ENCODE peak calls at places on chromosomes 2 and 18, in ten cellular contexts. B is B cell, N is PC-9, P is endodermal cell, S is colonic mucosa, M is stomach, G is psoas muscle, J is left lung, E is activated B cell treated with CpG ODN at 0.5 μM for 24 hours, U is IMR-90. Q is an unnamed sample.

GRCh38 chr2:174024524-174025270 is 59.5 kb upstream of the SP3 start:
- DNase-seq in B (no peak), N (no peak), P (no peak), S (peak; percentile 62), M (peak; percentile 46), G (peak; percentile 91), J (peak; percentile 62), E (no peak), U (peak; percentile 80), Q (no peak)

GRCh38 chr2:222743263-222743865 is 71.9 kb downstream of the MOGAT1 start:
- DNase-seq in B (no peak), N (no peak), P (no peak), S (no peak), M (no peak), G (no peak), J (peak; percentile 68), E (no peak), U (no peak), Q (no peak)

GRCh38 chr2:151178187-151178586 is 83.5 kb downstream of the RBM43 start:
- DNase-seq in B (no peak), N (no peak), P (no peak), S (no peak), M (no peak), G (no peak), J (no peak), E (no peak), U (no peak), Q (no peak)

GRCh38 chr2:217625475-217626245 is 377.1 kb downstream of the TNS1 start:
- DNase-seq in B (no peak), N (no peak), P (no peak), S (no peak), M (no peak), G (no peak), J (no peak), E (no peak), U (peak; percentile 69), Q (no peak)

GRCh38 chr2:55610954-55611743 is 6.3 kb downstream of the PPP4R3B start:
- DNase-seq in B (no peak), N (no peak), P (no peak), S (no peak), M (no peak), G (no peak), J (no peak), E (no peak), U (no peak), Q (no peak)

GRCh38 chr2:96267159-96267971 is 1.3 kb downstream of the CIAO1 start:
- DNase-seq in B (no peak), N (peak; percentile 39), P (peak; percentile 86), S (peak; percentile 34), M (peak; percentile 40), G (peak; percentile 12), J (no peak), E (no peak), U (peak; percentile 37), Q (peak; percentile 37)

GRCh38 chr2:18342901-18343300 is 217.6 kb downstream of the RDH14 start:
- DNase-seq in B (no peak), N (no peak), P (no peak), S (no peak), M (no peak), G (no peak), J (no peak), E (no peak), U (no peak), Q (no peak)

GRCh38 chr18:79378416-79379250 is 17.1 kb upstream of the NFATC1 start:
- DNase-seq in B (peak; percentile 64), N (peak; percentile 70), P (peak; percentile 98), S (peak; percentile 81), M (peak; percentile 84), G (peak; percentile 89), J (peak; percentile 79), E (peak; percentile 74), U (peak; percentile 74), Q (peak; percentile 75)

GRCh38 chr2:119264781-119265692 is 41.4 kb downstream of the STEAP3 start:
- DNase-seq in B (no peak), N (peak; percentile 67), P (peak; percentile 89), S (peak; percentile 36), M (peak; percentile 61), G (peak; percentile 68), J (no peak), E (no peak), U (peak; percentile 48), Q (peak; percentile 21)

GRCh38 chr2:76197842-76198448 is 487.2 kb upstream of the GCFC2 start:
- DNase-seq in B (peak; percentile 48), N (peak; percentile 23), P (peak; percentile 92), S (peak; percentile 63), M (peak; percentile 64), G (no peak), J (peak; percentile 34), E (no peak), U (peak; percentile 65), Q (no peak)

GRCh38 chr2:191174539-191174938 is 23.7 kb upstream of the STAT4 start:
- DNase-seq in B (no peak), N (no peak), P (no peak), S (no peak), M (no peak), G (no peak), J (no peak), E (no peak), U (no peak), Q (no peak)

GRCh38 chr2:233301248-233301647 is 6.4 kb upstream of the SAG start:
- DNase-seq in B (no peak), N (no peak), P (no peak), S (no peak), M (no peak), G (no peak), J (no peak), E (no peak), U (no peak), Q (no peak)
- TF ChIP-seq CTCF in B (no peak), N (no peak), P (no peak), S (no peak), M (no peak), G (no peak), J (no peak), E (no peak), U (no peak), Q (no peak)

GRCh38 chr2:121689356-121689755 is 40.1 kb upstream of the CLASP1 start:
- DNase-seq in B (no peak), N (peak; percentile 19), P (no peak), S (no peak), M (peak; percentile 27), G (no peak), J (no peak), E (no peak), U (peak; percentile 69), Q (no peak)
- TF ChIP-seq CTCF in B (no peak), N (peak; percentile 56), P (peak; percentile 62), S (no peak), M (no peak), G (peak; percentile 14), J (no peak), E (no peak), U (peak; percentile 56), Q (no peak)

DNA sequence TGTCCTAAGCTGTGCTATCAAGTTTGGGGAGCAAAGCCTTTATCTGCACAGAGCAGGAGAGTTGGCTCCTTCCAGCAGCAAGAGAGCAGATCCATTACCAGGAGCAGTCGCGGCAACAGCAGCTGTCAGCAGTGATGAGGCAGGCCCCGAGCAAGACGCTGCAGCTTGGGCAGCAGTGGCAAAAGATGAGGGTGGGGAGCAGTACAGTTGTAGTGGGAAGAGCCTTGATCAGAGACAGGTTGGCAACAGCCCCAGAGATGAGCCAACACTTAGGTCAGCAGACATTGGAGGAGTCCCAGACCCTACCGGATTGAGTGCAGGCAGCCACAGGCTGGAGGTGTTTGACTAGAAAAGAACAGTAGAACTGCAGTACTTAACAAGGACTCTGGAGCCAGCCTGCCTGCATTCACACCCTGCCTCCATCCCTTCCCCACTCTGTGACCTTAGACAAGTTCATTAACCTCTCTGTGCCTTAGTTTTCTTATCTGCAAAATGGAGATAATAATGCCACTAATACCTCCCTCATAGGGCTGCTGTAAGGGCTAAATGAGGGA is 117.1 kb upstream of the SERTAD2 start:
- DNase-seq in B (no peak), N (no peak), P (no peak), S (peak; percentile 37), M (no peak), G (peak; percentile 69), J (no peak), E (no peak), U (peak; percentile 97), Q (no peak)
- TF ChIP-seq CTCF in B (no peak), N (no peak), P (no peak), S (no peak), M (no peak), G (no peak), J (no peak), E (no peak), U (peak; percentile 18), Q (no peak)

GRCh38 chr2:177673602-177674595 is 281.3 kb downstream of the AGPS start:
- DNase-seq in B (no peak), N (no peak), P (no peak), S (no peak), M (no peak), G (no peak), J (no peak), E (no peak), U (no peak), Q (no peak)
- TF ChIP-seq CTCF in B (no peak), N (peak; percentile 43), P (peak; percentile 59), S (no peak), M (no peak), G (no peak), J (no peak), E (no peak), U (no peak), Q (no peak)

DNA sequence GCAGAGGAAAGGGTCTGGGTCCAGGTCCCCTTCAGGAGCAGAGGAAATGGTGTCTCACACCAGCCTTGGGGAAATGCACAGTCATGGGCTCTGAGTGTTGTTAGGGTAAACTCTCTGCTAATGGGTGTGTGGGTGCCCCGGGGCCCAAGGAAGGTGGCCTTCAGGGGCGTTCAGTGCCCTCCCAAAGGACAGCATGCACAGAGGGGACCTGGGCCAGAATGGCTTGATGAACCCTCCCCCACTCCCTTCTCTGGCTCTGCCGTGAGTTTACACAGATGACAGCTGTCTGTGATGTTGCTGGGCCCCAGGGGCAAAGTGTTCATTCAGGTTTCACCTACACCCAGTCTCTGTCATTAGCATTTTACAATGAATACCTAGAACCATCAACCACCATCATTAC is 3.3 kb downstream of the NPPC start:
- DNase-seq in B (no peak), N (no peak), P (no peak), S (no peak), M (no peak), G (no peak), J (no peak), E (no peak), U (no peak), Q (no peak)
- TF ChIP-seq CTCF in B (no peak), N (no peak), P (no peak), S (no peak), M (no peak), G (no peak), J (no peak), E (no peak), U (no peak), Q (no peak)

GRCh38 chr2:129661942-129662341 is 317.5 kb upstream of the RAB6C start:
- DNase-seq in B (no peak), N (no peak), P (no peak), S (no peak), M (no peak), G (no peak), J (no peak), E (no peak), U (no peak), Q (no peak)
- TF ChIP-seq CTCF in B (no peak), N (no peak), P (peak; percentile 62), S (no peak), M (no peak), G (no peak), J (no peak), E (no peak), U (no peak), Q (no peak)

GRCh38 chr2:162390801-162391200 is 46.9 kb downstream of the GCA start:
- DNase-seq in B (no peak), N (no peak), P (no peak), S (no peak), M (no peak), G (no peak), J (no peak), E (no peak), U (no peak), Q (no peak)
- TF ChIP-seq CTCF in B (no peak), N (no peak), P (peak; percentile 47), S (no peak), M (no peak), G (no peak), J (no peak), E (no peak), U (no peak), Q (no peak)